ENCODE peak calls at places on chromosomes 12 and 14, in seven cellular contexts. P, H, W, R, Q, A and V are unnamed samples.

GRCh38 chr14:69259176-69259530 is 805 bp upstream of the GALNT16 start:
- DNase-seq in P (no peak), H (no peak), W (no peak), R (no peak), Q (no peak), A (no peak), V (no peak)

GRCh38 chr12:89947437-89948265 is 239.0 kb upstream of the ATP2B1 start:
- DNase-seq in P (no peak), H (no peak), W (no peak), R (peak), Q (peak), A (no peak), V (no peak)

GRCh38 chr12:6863586-6864321 is 3.6 kb upstream of the TPI1 start:
- DNase-seq in P (no peak), H (peak), W (no peak), R (no peak), Q (no peak), A (no peak), V (no peak)

GRCh38 chr12:53561590-53561953 is 54.3 kb upstream of the NPFF start:
- DNase-seq in P (no peak), H (no peak), W (no peak), R (no peak), Q (no peak), A (no peak), V (no peak)

GRCh38 chr12:98154850-98155249 is 360.5 kb upstream of the TMPO start:
- DNase-seq in P (no peak), H (no peak), W (no peak), R (peak), Q (no peak), A (peak), V (peak)

GRCh38 chr12:126704609-126705008 is 1562.4 kb upstream of the TMEM132C start:
- DNase-seq in P (no peak), H (no peak), W (no peak), R (no peak), Q (no peak), A (no peak), V (no peak)

GRCh38 chr12:32533971-32534590 is 134.7 kb downstream of the FGD4 start:
- DNase-seq in P (no peak), H (peak), W (no peak), R (peak), Q (peak), A (peak), V (peak)

GRCh38 chr14:91918159-91918883 is 29.2 kb downstream of the FBLN5 start:
- DNase-seq in P (no peak), H (peak), W (no peak), R (no peak), Q (peak), A (no peak), V (no peak)

GRCh38 chr14:96203635-96204034 is 1.0 kb upstream of the BDKRB2 start:
- DNase-seq in P (no peak), H (no peak), W (no peak), R (no peak), Q (no peak), A (no peak), V (no peak)

GRCh38 chr12:56229082-56229481 is 769 bp upstream of the SLC39A5 start:
- DNase-seq in P (no peak), H (no peak), W (no peak), R (no peak), Q (no peak), A (no peak), V (no peak)

GRCh38 chr12:104896710-104897109 is 61.4 kb downstream of the SLC41A2 start:
- DNase-seq in P (no peak), H (no peak), W (no peak), R (no peak), Q (no peak), A (no peak), V (no peak)

GRCh38 chr12:11154400-11154925 is 16.5 kb upstream of the SMIM10L1 start:
- DNase-seq in P (no peak), H (no peak), W (no peak), R (no peak), Q (no peak), A (no peak), V (no peak)

GRCh38 chr12:67364228-67364627 is 95.1 kb downstream of the CAND1 start:
- DNase-seq in P (no peak), H (peak), W (no peak), R (no peak), Q (no peak), A (no peak), V (no peak)

GRCh38 chr14:102229071-102229738 is 75.8 kb downstream of the MOK start:
- DNase-seq in P (no peak), H (no peak), W (no peak), R (no peak), Q (no peak), A (no peak), V (no peak)

GRCh38 chr12:65266408-65266807 is 12.1 kb upstream of the MSRB3 start:
- DNase-seq in P (no peak), H (no peak), W (no peak), R (no peak), Q (no peak), A (no peak), V (no peak)

GRCh38 chr14:78836777-78837176 is 666.6 kb downstream of the NRXN3 start:
- DNase-seq in P (peak), H (peak), W (peak), R (peak), Q (peak), A (peak), V (no peak)

GRCh38 chr14:26281280-26281998 is 316.4 kb downstream of the NOVA1 start:
- DNase-seq in P (peak), H (no peak), W (no peak), R (no peak), Q (no peak), A (no peak), V (no peak)

GRCh38 chr14:77151245-77151644 is 9.7 kb upstream of the ZDHHC22 start:
- DNase-seq in P (peak), H (no peak), W (no peak), R (peak), Q (no peak), A (peak), V (no peak)

GRCh38 chr14:104143071-104143470 is 4.7 kb downstream of the KIF26A start:
- DNase-seq in P (no peak), H (peak), W (no peak), R (peak), Q (no peak), A (peak), V (no peak)

GRCh38 chr12:4909734-4910501 is at the start of gene KCNA1:
- DNase-seq in P (no peak), H (peak), W (peak), R (no peak), Q (no peak), A (peak), V (no peak)

GRCh38 chr12:68364893-68365725 is 32.9 kb upstream of the MDM1 start:
- DNase-seq in P (peak), H (peak), W (peak), R (no peak), Q (peak), A (no peak), V (peak)

GRCh38 chr12:56158926-56159461 is 835 bp downstream of the MYL6 start:
- DNase-seq in P (no peak), H (peak), W (peak), R (peak), Q (peak), A (peak), V (peak)

GRCh38 chr12:130713581-130713991 is 2.5 kb downstream of the RIMBP2 start:
- DNase-seq in P (no peak), H (no peak), W (no peak), R (peak), Q (peak), A (peak), V (no peak)

GRCh38 chr12:82414926-82415325 is 56.6 kb downstream of the METTL25 start:
- DNase-seq in P (no peak), H (no peak), W (no peak), R (no peak), Q (no peak), A (no peak), V (no peak)

GRCh38 chr14:58752782-58753181 is 115.0 kb downstream of the DACT1 start:
- DNase-seq in P (no peak), H (peak), W (no peak), R (no peak), Q (peak), A (no peak), V (peak)

GRCh38 chr12:94262228-94263010 is 114.0 kb downstream of the PLXNC1 start:
- DNase-seq in P (peak), H (peak), W (peak), R (no peak), Q (peak), A (peak), V (peak)
- H3K27ac ChIP-seq in P (no peak), H (peak), W (peak), R (no peak), Q (peak), A (peak), V (peak)

GRCh38 chr12:50214018-50214417 is 46.8 kb upstream of the CERS5 start:
- DNase-seq in P (no peak), H (no peak), W (no peak), R (no peak), Q (no peak), A (no peak), V (no peak)
- H3K27ac ChIP-seq in P (no peak), H (no peak), W (no peak), R (no peak), Q (no peak), A (no peak), V (no peak)

GRCh38 chr14:55450124-55450523 is 9.7 kb upstream of the TBPL2 start:
- DNase-seq in P (no peak), H (no peak), W (no peak), R (no peak), Q (no peak), A (no peak), V (no peak)

GRCh38 chr14:55449116-55449515 is 8.7 kb upstream of the TBPL2 start:
- DNase-seq in P (no peak), H (no peak), W (no peak), R (no peak), Q (no peak), A (no peak), V (no peak)

GRCh38 chr14:55446833-55447232 is 6.4 kb upstream of the TBPL2 start:
- DNase-seq in P (no peak), H (no peak), W (no peak), R (peak), Q (no peak), A (no peak), V (no peak)

GRCh38 chr14:55446127-55446736 is 5.8 kb upstream of the TBPL2 start:
- DNase-seq in P (peak), H (no peak), W (no peak), R (peak), Q (peak), A (peak), V (peak)

DNA sequence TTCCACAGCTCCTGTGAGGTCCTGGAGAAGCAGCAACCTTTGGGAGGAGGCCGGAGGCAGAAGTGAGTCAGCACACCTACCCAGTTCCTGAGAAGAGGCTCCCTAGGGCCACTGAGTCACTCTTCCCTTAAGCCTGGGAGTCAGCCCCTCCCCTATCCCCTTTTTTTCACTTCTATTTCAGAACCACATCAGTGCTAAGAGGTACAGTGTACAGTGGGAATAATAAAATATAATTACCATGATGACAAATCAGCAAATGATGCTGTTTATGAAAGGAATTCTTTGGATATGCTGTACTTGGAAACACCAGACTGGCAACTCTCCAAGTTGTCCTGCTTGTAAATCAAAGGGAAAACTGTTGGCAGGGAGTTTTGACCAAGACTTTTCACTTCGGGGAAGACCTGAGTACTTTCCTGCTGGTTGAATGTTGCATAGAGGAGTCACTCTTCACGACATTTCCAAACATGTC is 7.8 kb upstream of the TBPL2 start:
- DNase-seq in P (no peak), H (no peak), W (no peak), R (peak), Q (peak), A (no peak), V (no peak)
- H3K27ac ChIP-seq in P (no peak), H (no peak), W (no peak), R (no peak), Q (no peak), A (peak), V (peak)

GRCh38 chr12:129201029-129201428 is 347.8 kb downstream of the GLT1D1 start:
- DNase-seq in P (no peak), H (no peak), W (no peak), R (no peak), Q (no peak), A (no peak), V (no peak)
- H3K27ac ChIP-seq in P (no peak), H (no peak), W (no peak), R (no peak), Q (no peak), A (no peak), V (no peak)

DNA sequence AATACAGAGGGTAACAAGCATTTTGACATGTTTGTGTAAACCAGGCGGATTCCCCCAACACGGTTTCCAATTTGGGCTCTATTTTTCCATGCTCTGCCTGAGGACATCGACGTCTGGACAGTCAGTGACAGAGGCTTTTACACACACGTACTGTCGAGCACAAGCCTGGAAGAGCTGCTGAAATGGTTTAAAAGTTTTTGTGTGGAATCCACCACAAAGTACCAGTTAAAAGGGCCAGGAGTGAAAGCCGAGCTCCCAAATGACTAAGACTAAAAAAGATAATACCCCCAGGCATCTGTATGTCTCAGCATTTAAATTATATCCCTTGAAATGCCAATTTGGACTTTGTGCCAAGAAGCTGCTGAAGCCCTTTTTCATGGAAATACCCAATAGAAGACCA is 173.2 kb downstream of the EGLN3 start:
- DNase-seq in P (no peak), H (no peak), W (no peak), R (no peak), Q (no peak), A (no peak), V (no peak)
- H3K27ac ChIP-seq in P (no peak), H (no peak), W (no peak), R (no peak), Q (no peak), A (no peak), V (no peak)

GRCh38 chr12:119683413-119683812 is 15.5 kb downstream of the PRKAB1 start:
- DNase-seq in P (no peak), H (no peak), W (no peak), R (no peak), Q (no peak), A (no peak), V (no peak)

GRCh38 chr12:119681953-119682352 is 14.0 kb downstream of the PRKAB1 start:
- DNase-seq in P (no peak), H (no peak), W (no peak), R (no peak), Q (no peak), A (no peak), V (no peak)

GRCh38 chr12:119681139-119681538 is 13.2 kb downstream of the PRKAB1 start:
- DNase-seq in P (no peak), H (no peak), W (no peak), R (no peak), Q (no peak), A (no peak), V (no peak)

GRCh38 chr12:119683816-119684215 is 15.9 kb downstream of the PRKAB1 start:
- DNase-seq in P (no peak), H (no peak), W (no peak), R (no peak), Q (no peak), A (no peak), V (no peak)

DNA sequence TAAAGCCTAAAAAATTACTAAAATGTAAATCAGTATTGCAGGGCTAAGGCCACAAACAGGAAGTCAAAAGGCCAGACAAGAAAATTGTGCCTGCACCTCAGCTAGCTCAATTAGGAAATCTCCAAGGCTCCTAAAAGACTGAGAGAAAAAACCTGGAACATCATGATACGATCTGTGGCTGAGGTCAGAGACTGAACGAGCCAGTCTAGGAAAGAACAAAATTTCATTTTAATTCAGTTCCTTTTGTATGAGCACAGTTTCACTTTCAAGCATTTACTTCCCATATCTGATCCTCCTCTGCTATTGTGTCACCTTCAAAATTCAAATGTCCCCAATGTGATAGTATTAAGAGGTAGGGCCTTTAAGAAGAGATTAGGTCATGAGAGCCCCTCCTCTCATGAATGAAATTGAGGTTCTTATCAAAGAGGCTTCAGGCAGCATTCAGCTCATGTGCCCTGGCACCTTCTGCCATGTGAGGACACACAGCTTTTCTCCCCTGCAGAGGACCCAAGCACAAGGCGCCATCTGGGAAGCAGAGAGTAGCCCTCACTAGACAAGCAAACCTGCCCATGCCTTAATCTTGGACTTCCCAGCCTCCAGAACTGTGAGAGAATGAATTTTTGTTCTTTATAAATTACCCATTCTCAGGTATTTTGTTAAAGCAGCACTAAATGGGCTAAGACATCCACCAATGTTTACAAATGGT is 14.9 kb downstream of the PRKAB1 start:
- DNase-seq in P (no peak), H (no peak), W (no peak), R (peak), Q (no peak), A (no peak), V (no peak)
- H3K27ac ChIP-seq in P (peak), H (no peak), W (no peak), R (peak), Q (no peak), A (no peak), V (no peak)

DNA sequence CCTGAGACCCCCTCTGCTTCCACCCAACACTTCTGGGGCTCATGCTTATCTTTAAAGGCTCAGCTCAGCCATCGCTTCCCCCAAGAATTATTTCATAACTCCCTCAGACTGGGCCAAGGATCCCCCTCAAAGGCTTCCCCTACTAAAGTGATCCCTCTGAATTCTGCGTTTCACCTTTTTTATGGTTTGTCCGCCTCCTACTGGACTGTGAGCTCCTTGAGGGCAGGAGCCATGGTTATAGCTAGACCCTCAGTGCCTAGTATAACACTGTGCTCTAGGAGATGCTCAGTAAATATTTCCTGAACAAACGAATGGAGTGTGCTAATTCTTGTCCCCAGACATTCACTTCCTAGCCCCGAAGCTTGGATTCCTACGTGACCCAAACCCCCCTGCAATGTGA is 20.5 kb upstream of the SRRM4 start:
- DNase-seq in P (no peak), H (no peak), W (no peak), R (no peak), Q (no peak), A (no peak), V (no peak)
- H3K27ac ChIP-seq in P (no peak), H (no peak), W (peak), R (no peak), Q (no peak), A (no peak), V (no peak)

GRCh38 chr12:113203852-113204760 is 17.2 kb upstream of the TPCN1 start:
- DNase-seq in P (no peak), H (peak), W (no peak), R (no peak), Q (no peak), A (no peak), V (no peak)

GRCh38 chr12:113204806-113205205 is 16.5 kb upstream of the TPCN1 start:
- DNase-seq in P (no peak), H (peak), W (no peak), R (no peak), Q (no peak), A (no peak), V (no peak)

GRCh38 chr12:113211160-113211559 is 10.1 kb upstream of the TPCN1 start:
- DNase-seq in P (no peak), H (no peak), W (no peak), R (no peak), Q (no peak), A (no peak), V (no peak)

GRCh38 chr12:113208041-113208934 is 13.0 kb upstream of the TPCN1 start:
- DNase-seq in P (no peak), H (peak), W (no peak), R (no peak), Q (no peak), A (no peak), V (peak)

GRCh38 chr12:113207621-113208040 is 13.6 kb upstream of the TPCN1 start:
- DNase-seq in P (no peak), H (peak), W (no peak), R (no peak), Q (no peak), A (no peak), V (no peak)
- H3K27ac ChIP-seq in P (peak), H (no peak), W (no peak), R (no peak), Q (no peak), A (no peak), V (no peak)

GRCh38 chr12:86523844-86524243 is 267.7 kb upstream of the MGAT4C start:
- DNase-seq in P (no peak), H (no peak), W (no peak), R (no peak), Q (no peak), A (no peak), V (no peak)
- H3K27ac ChIP-seq in P (no peak), H (no peak), W (no peak), R (no peak), Q (no peak), A (no peak), V (no peak)

DNA sequence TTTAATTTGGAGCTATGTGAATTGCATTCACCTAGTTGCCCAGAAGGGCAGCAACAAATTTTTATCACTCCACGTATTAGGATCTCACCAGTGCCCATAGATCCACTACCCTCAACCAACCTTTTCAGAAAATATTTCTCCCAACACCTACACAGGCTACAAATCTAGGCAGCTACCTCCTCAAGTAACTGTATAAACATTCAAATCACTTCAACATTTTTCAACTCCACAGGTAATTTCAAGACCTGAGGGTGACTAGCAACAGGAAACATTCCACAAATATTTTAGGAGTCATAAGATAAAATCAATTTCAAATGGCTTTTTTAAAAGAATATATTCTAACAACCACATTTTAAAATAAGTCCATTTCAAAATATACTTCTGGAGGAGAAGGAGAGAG is 12.9 kb downstream of the PHLDA1 start:
- DNase-seq in P (no peak), H (no peak), W (no peak), R (no peak), Q (no peak), A (no peak), V (no peak)
- H3K27ac ChIP-seq in P (no peak), H (no peak), W (no peak), R (no peak), Q (no peak), A (no peak), V (no peak)